ENCODE peak calls at places on chromosomes 16 and 17, in four cellular contexts. One of them, this sample, is unnamed.

GRCh38 chr17:77826132-77826873 is 132.2 kb upstream of the TNRC6C start:
- DNase-seq in A172: no peak
- DNase-seq in dermis blood vessel endothelial cell: no peak
- DNase-seq in MCF 10A: no peak
- DNase-seq in this sample: no peak

GRCh38 chr16:47388705-47389104 is 72.2 kb downstream of the ITFG1 start:
- DNase-seq in dermis blood vessel endothelial cell: no peak
- DNase-seq in A172: no peak
- DNase-seq in MCF 10A: no peak
- DNase-seq in this sample: no peak

GRCh38 chr17:77704048-77704815 is 254.3 kb upstream of the TNRC6C start:
- DNase-seq in A172: no peak
- DNase-seq in MCF 10A: no peak
- DNase-seq in dermis blood vessel endothelial cell: no peak
- DNase-seq in this sample: no peak

GRCh38 chr17:80645706-80646325 is 101.2 kb downstream of the RPTOR start:
- DNase-seq in MCF 10A: no peak
- DNase-seq in A172: no peak
- DNase-seq in dermis blood vessel endothelial cell: peak
- DNase-seq in this sample: no peak

GRCh38 chr17:33200587-33200986 is 92.5 kb downstream of the ASIC2 start:
- DNase-seq in A172: no peak
- DNase-seq in MCF 10A: peak
- DNase-seq in dermis blood vessel endothelial cell: no peak
- DNase-seq in this sample: peak

GRCh38 chr16:11155284-11155806 is 100.7 kb downstream of the SOCS1 start:
- DNase-seq in MCF 10A: no peak
- DNase-seq in dermis blood vessel endothelial cell: no peak
- DNase-seq in A172: peak
- DNase-seq in this sample: peak

GRCh38 chr17:79080349-79080748 is 5.7 kb downstream of the ENGASE start:
- DNase-seq in A172: no peak
- DNase-seq in dermis blood vessel endothelial cell: no peak
- DNase-seq in MCF 10A: no peak
- DNase-seq in this sample: no peak

GRCh38 chr17:9266031-9266680 is 244.8 kb downstream of the NTN1 start:
- DNase-seq in MCF 10A: no peak
- DNase-seq in A172: no peak
- DNase-seq in dermis blood vessel endothelial cell: no peak
- DNase-seq in this sample: no peak

GRCh38 chr16:85169333-85170065 is 57.2 kb upstream of the CIBAR2 start:
- DNase-seq in dermis blood vessel endothelial cell: peak
- DNase-seq in MCF 10A: no peak
- DNase-seq in A172: no peak
- DNase-seq in this sample: peak

GRCh38 chr17:41772218-41772585 is 14.3 kb downstream of the JUP start:
- DNase-seq in MCF 10A: no peak
- DNase-seq in A172: no peak
- DNase-seq in dermis blood vessel endothelial cell: no peak
- DNase-seq in this sample: no peak

GRCh38 chr16:89484088-89484501 is 6.3 kb downstream of the ANKRD11 start:
- DNase-seq in A172: no peak
- DNase-seq in MCF 10A: no peak
- DNase-seq in dermis blood vessel endothelial cell: no peak
- DNase-seq in this sample: no peak

GRCh38 chr16:84421938-84422220 is 53.5 kb downstream of the ATP2C2 start:
- DNase-seq in dermis blood vessel endothelial cell: no peak
- DNase-seq in A172: no peak
- DNase-seq in MCF 10A: no peak
- DNase-seq in this sample: no peak

GRCh38 chr16:87515475-87516330 is 22.9 kb upstream of the ZCCHC14 start:
- DNase-seq in MCF 10A: no peak
- DNase-seq in dermis blood vessel endothelial cell: no peak
- DNase-seq in A172: no peak
- DNase-seq in this sample: no peak

GRCh38 chr17:27489045-27489715 is 32.9 kb downstream of the KSR1 start:
- DNase-seq in A172: peak
- DNase-seq in dermis blood vessel endothelial cell: no peak
- DNase-seq in MCF 10A: peak
- DNase-seq in this sample: peak

GRCh38 chr16:396605-397004 is 394 bp upstream of the NME4 start:
- DNase-seq in MCF 10A: no peak
- DNase-seq in dermis blood vessel endothelial cell: peak
- DNase-seq in A172: peak
- DNase-seq in this sample: peak

GRCh38 chr17:77326636-77327035 is 185.9 kb downstream of the SEC14L1 start:
- DNase-seq in MCF 10A: no peak
- DNase-seq in dermis blood vessel endothelial cell: no peak
- DNase-seq in A172: no peak
- DNase-seq in this sample: no peak

GRCh38 chr16:72809446-72809845 is 238.5 kb downstream of the ZFHX3 start:
- DNase-seq in A172: no peak
- DNase-seq in MCF 10A: no peak
- DNase-seq in dermis blood vessel endothelial cell: no peak
- DNase-seq in this sample: no peak

GRCh38 chr16:50879873-50880695 is 138.2 kb downstream of the CYLD start:
- DNase-seq in A172: no peak
- DNase-seq in dermis blood vessel endothelial cell: no peak
- DNase-seq in MCF 10A: peak
- DNase-seq in this sample: peak

GRCh38 chr16:69319826-69320730 is 8.9 kb downstream of the VPS4A start:
- DNase-seq in dermis blood vessel endothelial cell: no peak
- DNase-seq in A172: no peak
- DNase-seq in MCF 10A: no peak
- DNase-seq in this sample: no peak

GRCh38 chr16:81275064-81275532 is 36.6 kb downstream of the BCO1 start:
- DNase-seq in MCF 10A: no peak
- DNase-seq in A172: no peak
- DNase-seq in dermis blood vessel endothelial cell: no peak
- DNase-seq in this sample: no peak

GRCh38 chr16:17491140-17491662 is 20.4 kb upstream of the XYLT1 start:
- DNase-seq in dermis blood vessel endothelial cell: no peak
- DNase-seq in A172: no peak
- DNase-seq in MCF 10A: no peak
- DNase-seq in this sample: no peak

GRCh38 chr17:7020894-7021664 is 1.8 kb upstream of the BCL6B start:
- DNase-seq in MCF 10A: no peak
- DNase-seq in dermis blood vessel endothelial cell: peak
- DNase-seq in A172: no peak
- DNase-seq in this sample: no peak

GRCh38 chr17:79330229-79330628 is 255.6 kb downstream of the ENGASE start:
- DNase-seq in A172: no peak
- DNase-seq in dermis blood vessel endothelial cell: no peak
- DNase-seq in MCF 10A: no peak
- DNase-seq in this sample: no peak

GRCh38 chr17:62064791-62065563 is at the start of gene MED13:
- DNase-seq in MCF 10A: peak
- DNase-seq in dermis blood vessel endothelial cell: peak
- DNase-seq in A172: peak
- DNase-seq in this sample: peak